ENCODE peak calls at places on chromosomes 1 and 21, in eight cellular contexts. Y is uterus, S is heart right ventricle, M is thyroid gland, W is ascending aorta, C is IMR-90, T is right lobe of liver, E is colonic mucosa. F is an unnamed sample.

GRCh38 chr21:31644648-31645047 is 14.8 kb upstream of the SOD1 start:
- DNase-seq in W (no peak), Y (no peak), S (no peak), C (no peak), T (no peak), E (peak; percentile 52), M (no peak), F (no peak)

GRCh38 chr1:217769768-217770167 is 138.6 kb downstream of the SPATA17 start:
- DNase-seq in C (no peak), M (no peak), E (no peak), S (no peak), T (no peak), W (no peak), Y (no peak), F (no peak)

GRCh38 chr1:205576011-205576410 is 55.8 kb downstream of the ELK4 start:
- DNase-seq in M (no peak), W (peak; percentile 54), T (no peak), E (peak; percentile 39), C (no peak), S (no peak), Y (no peak), F (no peak)

GRCh38 chr21:45114072-45114471 is 39.7 kb downstream of the ADARB1 start:
- DNase-seq in E (no peak), C (no peak), S (no peak), M (no peak), T (no peak), W (no peak), Y (no peak), F (peak; percentile 23)

GRCh38 chr1:52603680-52604501 is 1.7 kb downstream of the GPX7 start:
- DNase-seq in S (peak; percentile 20), Y (no peak), E (no peak), T (no peak), M (peak; percentile 57), W (no peak), C (peak; percentile 16), F (no peak)

GRCh38 chr21:45767071-45768006 is 123.8 kb downstream of the PCBP3 start:
- DNase-seq in T (no peak), M (no peak), C (peak; percentile 51), E (no peak), W (no peak), Y (no peak), S (no peak), F (peak; percentile 33)

GRCh38 chr1:64823691-64824476 is 79.0 kb downstream of the RAVER2 start:
- DNase-seq in E (peak; percentile 82), Y (peak; percentile 77), C (peak; percentile 81), W (peak; percentile 80), T (no peak), M (peak; percentile 67), S (peak; percentile 77), F (peak; percentile 80)

GRCh38 chr1:108575241-108575850 is 15.4 kb downstream of the EEIG2 start:
- DNase-seq in S (no peak), E (no peak), W (no peak), Y (no peak), M (no peak), T (no peak), C (peak; percentile 10), F (no peak)

GRCh38 chr1:177278626-177279390 is 108.0 kb downstream of the BRINP2 start:
- DNase-seq in M (no peak), W (no peak), S (no peak), T (no peak), Y (no peak), C (peak; percentile 45), E (no peak), F (peak; percentile 63)

GRCh38 chr1:151819951-151820623 is 11.5 kb downstream of the RORC start:
- DNase-seq in C (no peak), E (no peak), Y (no peak), T (peak; percentile 84), M (no peak), S (no peak), W (no peak), F (no peak)

GRCh38 chr1:16971330-16972209 is 8.8 kb downstream of the MFAP2 start:
- DNase-seq in C (no peak), W (no peak), Y (no peak), M (no peak), S (no peak), E (no peak), T (no peak), F (peak; percentile 37)

GRCh38 chr1:108559215-108560142 is at the start of gene EEIG2:
- DNase-seq in C (peak; percentile 82), Y (peak; percentile 78), S (peak; percentile 87), W (peak; percentile 93), M (peak; percentile 73), T (peak; percentile 89), E (peak; percentile 91), F (peak; percentile 89)

GRCh38 chr1:232166942-232167341 is 463.0 kb downstream of the SIPA1L2 start:
- DNase-seq in E (no peak), W (no peak), C (no peak), S (no peak), T (no peak), Y (no peak), M (peak; percentile 15), F (no peak)

GRCh38 chr1:6151291-6151822 is 28.8 kb downstream of the CHD5 start:
- DNase-seq in S (no peak), T (no peak), E (no peak), C (no peak), W (no peak), M (no peak), Y (no peak), F (no peak)

GRCh38 chr1:54499097-54500029 is 48.7 kb upstream of the ACOT11 start:
- DNase-seq in M (peak; percentile 26), W (no peak), E (no peak), C (peak; percentile 36), Y (no peak), T (no peak), S (no peak), F (peak; percentile 65)

GRCh38 chr1:247113094-247113497 is 8.9 kb upstream of the ZNF669 start:
- DNase-seq in E (no peak), C (no peak), W (no peak), Y (peak; percentile 25), S (peak; percentile 24), M (peak; percentile 50), T (peak; percentile 82), F (no peak)

GRCh38 chr1:247111259-247111635 is 7.1 kb upstream of the ZNF669 start:
- DNase-seq in E (no peak), S (no peak), C (no peak), M (no peak), Y (no peak), T (peak; percentile 61), W (no peak), F (peak; percentile 53)

GRCh38 chr1:247112479-247112781 is 8.3 kb upstream of the ZNF669 start:
- DNase-seq in T (no peak), C (no peak), M (peak; percentile 58), S (no peak), Y (no peak), W (no peak), E (no peak), F (no peak)

GRCh38 chr1:247110627-247111258 is 6.6 kb upstream of the ZNF669 start:
- DNase-seq in C (peak; percentile 6), E (no peak), W (no peak), T (peak; percentile 54), Y (no peak), M (no peak), S (no peak), F (no peak)

GRCh38 chr1:247111636-247112478 is 7.7 kb upstream of the ZNF669 start:
- DNase-seq in M (peak; percentile 79), S (peak; percentile 66), T (peak; percentile 82), E (peak; percentile 63), C (peak; percentile 47), W (peak; percentile 79), Y (peak; percentile 60), F (peak; percentile 77)
- TF ChIP-seq CTCF in M (no peak), S (no peak), T (no peak), E (no peak), C (no peak), W (no peak), Y (no peak), F (no peak)

GRCh38 chr1:241274693-241275092 is 82.3 kb downstream of the RGS7 start:
- DNase-seq in Y (no peak), M (no peak), W (no peak), T (no peak), E (no peak), S (no peak), C (no peak), F (no peak)
- H3K27ac ChIP-seq in Y (no peak overlapping the region), M (no peak overlapping the region), W (no peak overlapping the region), T (no peak overlapping the region), E (no peak overlapping the region), S (no peak overlapping the region), C (no peak overlapping the region), F (no peak overlapping the region)

GRCh38 chr1:75132421-75133381 is 1.5 kb upstream of the LHX8 start:
- DNase-seq in Y (no peak), C (no peak), S (no peak), W (no peak), T (no peak), E (no peak), M (no peak), F (peak; percentile 26)

GRCh38 chr1:75129660-75130311 is 4.4 kb upstream of the LHX8 start:
- DNase-seq in S (no peak), C (no peak), T (no peak), M (no peak), W (no peak), Y (no peak), E (no peak), F (no peak)

GRCh38 chr1:75130312-75130677 is 3.9 kb upstream of the LHX8 start:
- DNase-seq in T (no peak), M (no peak), E (no peak), S (no peak), Y (no peak), W (no peak), C (no peak), F (no peak)

GRCh38 chr1:75130865-75131592 is 3.2 kb upstream of the LHX8 start:
- DNase-seq in E (no peak), S (no peak), T (no peak), W (no peak), M (no peak), Y (no peak), C (no peak), F (peak; percentile 47)

DNA sequence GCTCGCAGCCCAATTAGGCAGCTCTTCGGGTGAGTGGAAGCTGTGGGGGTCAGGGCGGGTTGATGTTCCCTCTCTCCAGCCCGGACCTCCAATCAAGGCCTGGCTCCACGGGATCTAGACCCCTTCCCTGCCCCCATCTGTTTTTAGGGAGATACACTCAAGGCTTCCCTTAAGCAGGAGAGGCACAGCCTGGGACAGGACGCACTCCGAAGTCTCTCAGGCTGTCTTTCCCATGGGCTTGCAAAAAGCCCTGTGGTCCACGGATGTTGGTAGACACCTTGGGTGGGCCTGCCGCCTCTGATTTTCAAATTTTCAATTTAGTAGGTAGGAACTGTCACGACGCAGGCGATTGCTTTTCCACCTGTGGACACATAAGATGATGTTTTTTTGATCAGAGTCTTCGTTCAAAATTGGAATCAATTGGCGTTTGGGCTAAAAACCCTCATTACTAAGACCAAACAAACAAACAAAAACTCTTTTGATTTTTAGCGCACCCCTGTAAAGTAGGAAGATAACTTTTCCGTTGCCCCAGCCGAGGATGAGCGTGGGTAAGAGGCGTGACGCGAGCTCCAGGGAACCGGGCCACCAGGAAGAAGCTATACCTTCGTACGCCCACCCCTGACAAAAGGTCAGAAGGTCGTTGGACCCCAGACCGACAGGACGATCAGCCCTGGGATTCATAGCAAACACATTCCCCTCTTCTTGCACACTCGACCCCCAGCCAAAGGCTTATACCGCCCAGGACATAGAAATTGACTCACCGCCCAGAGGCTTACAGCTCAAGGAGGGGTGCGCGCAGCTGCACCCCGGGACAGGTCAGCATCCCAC is 2.4 kb upstream of the LHX8 start:
- DNase-seq in M (no peak), E (no peak), C (no peak), S (no peak), W (no peak), Y (no peak), T (no peak), F (no peak)
- TF ChIP-seq CTCF in M (no peak), E (no peak), C (no peak), S (no peak), W (no peak), Y (no peak), T (no peak), F (no peak)

GRCh38 chr1:21930629-21931170 is 6.4 kb downstream of the HSPG2 start:
- DNase-seq in M (no peak), W (no peak), S (no peak), Y (no peak), T (no peak), E (no peak), C (no peak), F (no peak)
- H3K27ac ChIP-seq in M (peak overlapping the region; percentile 98), W (peak overlapping the region; percentile 98), S (peak overlapping the region; percentile 89), Y (peak overlapping the region; percentile 93), T (no peak overlapping the region), E (peak overlapping the region; percentile 92), C (peak overlapping the region; percentile 76), F (peak overlapping the region; percentile 93)

F was measured in cardiac muscle cell.